ENCODE peak calls at places on chromosomes 16 and 17, in nine cellular contexts. B is pancreas; K is cardiac fibroblast; U is AG09309; F is CD8-positive, alpha-beta T cell; V is A549; X is mesothelial cell of epicardium; D is BE2C; O is mucosa of descending colon. G is an unnamed sample.

GRCh38 chr16:85348921-85349334 is 236.7 kb upstream of the CIBAR2 start:
- DNase-seq in B (no peak), K (no peak), U (no peak), F (no peak), V (no peak), X (no peak), D (peak), O (no peak), G (no peak)

GRCh38 chr17:31427684-31428083 is 36.2 kb downstream of the RAB11FIP4 start:
- DNase-seq in B (peak), K (no peak), U (no peak), F (no peak), V (no peak), X (no peak), D (no peak), O (peak), G (no peak)

GRCh38 chr17:50022463-50023130 is 27.6 kb upstream of the DLX3 start:
- DNase-seq in B (no peak), K (no peak), U (no peak), F (no peak), V (no peak), X (no peak), D (no peak), O (peak), G (no peak)

GRCh38 chr17:78729636-78730035 is 52.4 kb downstream of the CYTH1 start:
- DNase-seq in B (no peak), K (no peak), U (no peak), F (no peak), V (no peak), X (no peak), D (no peak), O (no peak), G (no peak)

GRCh38 chr16:9090101-9090959 is 1.1 kb upstream of the HAPSTR1 start:
- DNase-seq in B (peak), K (no peak), U (no peak), F (peak), V (no peak), X (peak), D (peak), O (peak), G (peak)

GRCh38 chr17:57366177-57366557 is 109.8 kb downstream of the MSI2 start:
- DNase-seq in B (no peak), K (no peak), U (no peak), F (no peak), V (no peak), X (no peak), D (no peak), O (no peak), G (no peak)

GRCh38 chr16:85488414-85488813 is 124.7 kb upstream of the GSE1 start:
- DNase-seq in B (no peak), K (no peak), U (no peak), F (no peak), V (no peak), X (no peak), D (no peak), O (no peak), G (no peak)

GRCh38 chr16:23858496-23859062 is 22.8 kb downstream of the PRKCB start:
- DNase-seq in B (no peak), K (no peak), U (no peak), F (no peak), V (no peak), X (no peak), D (no peak), O (no peak), G (no peak)

GRCh38 chr17:3827124-3827773 is 18.8 kb downstream of the NCBP3 start:
- DNase-seq in B (peak), K (peak), U (peak), F (peak), V (peak), X (peak), D (peak), O (no peak), G (peak)

GRCh38 chr17:64020068-64020766 is at the start of gene ICAM2:
- DNase-seq in B (no peak), K (no peak), U (no peak), F (peak), V (no peak), X (peak), D (no peak), O (peak), G (peak)

GRCh38 chr16:11793840-11794239 is 3.2 kb downstream of the ZC3H7A start:
- DNase-seq in B (no peak), K (peak), U (no peak), F (no peak), V (no peak), X (no peak), D (peak), O (no peak), G (no peak)

GRCh38 chr16:47492428-47493357 is 31.6 kb downstream of the PHKB start:
- DNase-seq in B (no peak), K (peak), U (no peak), F (no peak), V (no peak), X (no peak), D (peak), O (peak), G (peak)

GRCh38 chr16:21223787-21224186 is 9.7 kb upstream of the ANKS4B start:
- DNase-seq in B (no peak), K (no peak), U (no peak), F (no peak), V (no peak), X (no peak), D (no peak), O (peak), G (no peak)

GRCh38 chr17:61556224-61557188 is 34.5 kb downstream of the NACA2 start:
- DNase-seq in B (no peak), K (no peak), U (no peak), F (no peak), V (no peak), X (no peak), D (no peak), O (no peak), G (no peak)

GRCh38 chr16:53434436-53435065 is at the start of gene RBL2:
- DNase-seq in B (peak), K (peak), U (no peak), F (peak), V (peak), X (peak), D (peak), O (peak), G (peak)

GRCh38 chr17:79800325-79801155 is 3.7 kb upstream of the CBX8 start:
- DNase-seq in B (no peak), K (peak), U (no peak), F (no peak), V (no peak), X (peak), D (peak), O (no peak), G (no peak)

GRCh38 chr16:88381820-88382451 is 823 bp upstream of the ZNF469 start:
- DNase-seq in B (no peak), K (no peak), U (no peak), F (no peak), V (no peak), X (no peak), D (peak), O (peak), G (no peak)

GRCh38 chr17:28711723-28712036 is at the start of gene PROCA1:
- DNase-seq in B (no peak), K (no peak), U (no peak), F (peak), V (no peak), X (no peak), D (no peak), O (no peak), G (peak)

GRCh38 chr17:68624381-68624780 is 23.2 kb upstream of the FAM20A start:
- DNase-seq in B (no peak), K (no peak), U (no peak), F (no peak), V (no peak), X (no peak), D (no peak), O (no peak), G (no peak)

GRCh38 chr17:76558210-76559095 is 18.6 kb downstream of the PRCD start:
- DNase-seq in B (no peak), K (peak), U (no peak), F (no peak), V (no peak), X (no peak), D (no peak), O (no peak), G (no peak)

GRCh38 chr17:32111141-32111771 is 31.0 kb upstream of the RHOT1 start:
- DNase-seq in B (peak), K (peak), U (no peak), F (peak), V (no peak), X (peak), D (peak), O (no peak), G (no peak)

GRCh38 chr16:55322327-55322726 is 1.7 kb upstream of the IRX6 start:
- DNase-seq in B (no peak), K (no peak), U (no peak), F (no peak), V (no peak), X (no peak), D (no peak), O (no peak), G (no peak)

GRCh38 chr16:55325458-55326109 is 1.6 kb downstream of the IRX6 start:
- DNase-seq in B (no peak), K (no peak), U (no peak), F (no peak), V (no peak), X (no peak), D (no peak), O (no peak), G (no peak)

GRCh38 chr16:55324491-55325447 is 766 bp downstream of the IRX6 start:
- DNase-seq in B (no peak), K (no peak), U (no peak), F (no peak), V (no peak), X (no peak), D (peak), O (peak), G (no peak)

GRCh38 chr16:55326261-55326802 is 2.3 kb downstream of the IRX6 start:
- DNase-seq in B (no peak), K (no peak), U (no peak), F (no peak), V (no peak), X (no peak), D (no peak), O (no peak), G (no peak)

GRCh38 chr16:55323637-55324490 is at the start of gene IRX6:
- DNase-seq in B (no peak), K (no peak), U (peak), F (no peak), V (peak), X (peak), D (peak), O (peak), G (no peak)
- TF ChIP-seq CTCF in B (no peak), K (peak), U (peak), F (no peak), V (peak), X (peak), D (peak), O (no peak), G (no peak)

DNA sequence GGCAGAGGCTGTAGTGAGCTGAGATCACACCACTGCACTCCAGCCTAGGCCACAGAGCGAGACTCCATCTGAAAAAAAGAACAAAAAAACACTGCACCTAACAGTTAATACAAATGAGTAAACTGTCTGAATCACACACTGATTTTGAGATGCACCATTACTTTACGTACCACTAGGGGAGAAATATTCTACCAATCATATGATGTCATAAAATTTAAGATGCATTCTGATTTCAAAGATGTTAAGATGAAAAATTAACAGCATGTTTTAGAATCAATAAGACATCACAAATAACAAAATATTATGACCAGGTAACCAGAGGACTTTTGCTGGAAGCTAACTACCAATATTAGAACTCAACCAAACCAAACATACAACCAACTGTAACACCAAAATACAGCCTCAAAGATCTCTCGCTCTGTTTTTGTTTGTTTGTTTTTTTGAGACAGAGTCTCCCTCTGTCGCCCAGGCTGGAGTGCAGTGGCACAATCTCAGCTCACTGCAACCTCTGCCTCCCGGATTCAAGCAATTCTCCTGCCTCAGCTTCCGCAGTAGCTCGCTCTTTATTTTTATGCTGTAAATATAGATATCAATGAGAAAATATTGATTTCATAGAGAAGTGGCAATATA is 31.6 kb downstream of the GLG1 start:
- DNase-seq in B (no peak), K (no peak), U (no peak), F (no peak), V (no peak), X (no peak), D (no peak), O (no peak), G (no peak)
- TF ChIP-seq CTCF in B (no peak), K (no peak), U (no peak), F (no peak), V (no peak), X (no peak), D (no peak), O (no peak), G (no peak)

GRCh38 chr17:4969551-4970231 is 2.1 kb upstream of the SPAG7 start:
- DNase-seq in B (no peak), K (no peak), U (no peak), F (no peak), V (no peak), X (no peak), D (no peak), O (no peak), G (no peak)
- TF ChIP-seq CTCF in B (no peak), K (no peak), U (no peak), F (no peak), V (no peak), X (no peak), D (no peak), O (no peak), G (no peak)

DNA sequence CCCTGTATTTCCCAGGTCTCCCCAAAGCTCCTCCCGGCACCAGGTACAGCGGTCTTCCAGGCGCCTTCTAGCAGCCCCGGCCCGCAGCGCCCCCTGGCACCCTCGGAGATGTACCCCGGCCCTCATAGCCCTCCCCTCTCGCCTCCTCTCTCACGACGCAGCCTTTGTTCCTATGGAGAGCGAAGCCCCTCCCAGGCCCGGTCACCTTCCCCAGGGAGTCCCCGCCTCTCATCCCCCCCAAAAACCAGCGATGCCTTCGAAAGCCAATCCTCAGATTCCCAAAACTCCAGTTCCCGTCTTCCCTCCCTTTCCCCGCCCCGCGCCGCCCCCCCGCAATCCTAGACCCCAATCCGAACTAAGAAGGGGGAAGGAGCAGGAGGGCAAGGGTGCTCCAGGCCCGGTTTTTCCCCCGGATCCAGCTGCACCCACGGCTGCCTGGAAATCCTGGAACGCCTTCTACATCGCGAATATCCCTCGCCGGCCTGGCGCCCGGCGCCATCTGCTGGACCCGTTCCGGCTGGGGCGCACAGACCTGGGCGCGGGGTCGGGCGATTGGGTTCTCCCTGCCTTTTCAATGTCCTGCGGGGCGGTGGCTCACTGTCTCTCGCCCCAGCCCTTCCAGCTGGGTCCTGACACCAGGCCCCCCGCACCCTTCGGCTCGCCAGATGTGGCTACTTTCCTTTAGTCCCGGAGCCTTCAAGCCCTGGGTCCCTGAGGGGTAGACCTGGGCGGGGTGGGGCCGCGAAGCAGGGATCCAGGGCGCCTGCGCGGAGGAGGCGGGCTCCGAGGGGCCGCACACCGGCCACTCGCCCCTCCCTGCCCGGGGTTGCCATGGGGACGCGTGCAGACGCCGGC is at the start of gene DNAH2:
- DNase-seq in B (peak), K (peak), U (peak), F (peak), V (peak), X (peak), D (peak), O (peak), G (peak)
- TF ChIP-seq CTCF in B (peak), K (peak), U (peak), F (no peak), V (peak), X (no peak), D (peak), O (peak), G (peak)

DNA sequence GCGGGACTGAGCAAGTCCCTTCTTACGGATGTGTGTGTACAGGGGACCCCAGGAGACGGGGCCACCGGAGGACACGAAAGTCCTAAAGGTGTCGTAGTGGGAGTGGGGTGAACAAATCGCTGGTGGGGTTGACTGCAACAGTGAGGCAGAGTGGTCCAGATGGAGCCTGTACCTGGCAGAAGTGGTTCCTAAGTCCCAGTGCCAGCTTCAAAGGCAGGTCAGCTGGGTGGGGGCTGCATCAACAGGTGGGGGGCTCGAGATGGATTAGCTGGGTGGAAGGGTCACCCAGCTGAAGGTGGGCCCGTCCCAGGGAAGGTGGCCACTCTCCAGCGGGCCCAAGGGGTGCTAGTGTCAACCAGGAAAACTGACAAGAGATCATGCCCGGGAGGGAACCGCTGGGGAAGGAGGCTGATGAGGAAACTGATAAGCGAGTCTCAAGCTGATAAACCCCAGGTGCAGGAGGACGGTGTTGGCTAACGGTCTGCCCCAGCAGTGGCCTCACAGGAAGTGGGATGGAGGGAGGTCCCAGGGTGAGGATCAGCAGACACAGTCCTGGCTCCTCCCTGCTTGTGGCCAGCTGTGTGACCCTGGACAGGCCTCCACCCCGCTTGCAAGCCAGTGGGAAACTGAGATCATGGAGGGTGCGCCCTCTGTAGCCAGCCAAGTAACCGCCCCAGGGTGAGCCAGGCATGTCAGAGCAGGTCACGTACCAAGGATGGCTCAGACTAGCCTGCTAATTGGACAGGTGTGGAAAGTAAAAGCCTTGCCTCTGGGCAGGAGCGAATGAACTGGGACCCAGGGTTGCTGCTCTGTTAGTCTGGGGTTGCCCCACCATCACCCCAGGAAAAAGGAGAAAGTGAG is 1.0 kb downstream of the ORAI3 start:
- DNase-seq in B (peak), K (peak), U (no peak), F (peak), V (peak), X (no peak), D (no peak), O (peak), G (peak)
- TF ChIP-seq CTCF in B (no peak), K (no peak), U (no peak), F (no peak), V (peak), X (no peak), D (no peak), O (no peak), G (peak)

DNA sequence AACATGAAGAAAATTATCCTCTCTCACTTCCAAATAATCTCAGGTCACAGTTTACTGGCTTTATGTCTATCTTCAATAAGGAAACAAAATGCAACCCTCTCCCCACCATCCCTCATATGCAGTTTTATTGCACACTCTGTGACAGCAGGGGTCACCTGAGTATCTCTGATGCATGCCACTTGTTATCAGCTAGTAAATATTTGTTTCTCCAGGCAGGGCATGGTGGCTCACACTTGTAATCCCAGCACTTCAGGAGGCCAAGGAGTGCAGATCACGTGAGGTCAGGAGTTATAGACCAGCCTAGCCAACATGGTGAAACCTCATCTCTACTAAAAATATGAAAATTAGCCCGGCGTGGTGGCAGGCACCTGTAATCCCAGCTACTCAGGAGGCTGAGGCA is 61.1 kb downstream of the ADAMTS18 start:
- DNase-seq in B (no peak), K (no peak), U (no peak), F (no peak), V (no peak), X (no peak), D (no peak), O (no peak), G (no peak)
- TF ChIP-seq CTCF in B (no peak), K (no peak), U (no peak), F (no peak), V (no peak), X (no peak), D (no peak), O (no peak), G (no peak)

GRCh38 chr16:56450901-56451752 is at the start of the genes NUDT21 and OGFOD1:
- DNase-seq in B (peak), K (peak), U (peak), F (peak), V (peak), X (peak), D (peak), O (peak), G (peak)
- TF ChIP-seq CTCF in B (no peak), K (no peak), U (peak), F (no peak), V (no peak), X (no peak), D (no peak), O (no peak), G (no peak)